ENCODE peak calls at places on chromosomes 3 and 15, in four cellular contexts. One of them, this sample, is unnamed.

GRCh38 chr3:50422153-50422552 is 62.8 kb upstream of the TMEM115 start:
- DNase-seq in glomerular endothelial cell: no peak
- DNase-seq in COR-L47: no peak
- DNase-seq in stimulated activated naive CD8-positive, alpha-beta T cell treated with anti-CD3 and anti-CD28 coated beads, Interleukin-15, amount 100 ng/mL, for 72 hours: no peak
- DNase-seq in this sample: no peak

GRCh38 chr15:96335429-96335807 is 4.9 kb downstream of the NR2F2 start:
- DNase-seq in stimulated activated naive CD8-positive, alpha-beta T cell treated with anti-CD3 and anti-CD28 coated beads, Interleukin-15, amount 100 ng/mL, for 72 hours: no peak
- DNase-seq in COR-L47: no peak
- DNase-seq in glomerular endothelial cell: no peak
- DNase-seq in this sample: no peak

GRCh38 chr3:98232489-98232888 is 31.6 kb upstream of the OR5H6 start:
- DNase-seq in glomerular endothelial cell: no peak
- DNase-seq in stimulated activated naive CD8-positive, alpha-beta T cell treated with anti-CD3 and anti-CD28 coated beads, Interleukin-15, amount 100 ng/mL, for 72 hours: no peak
- DNase-seq in COR-L47: no peak
- DNase-seq in this sample: no peak

GRCh38 chr3:182795383-182795782 is 2.1 kb downstream of the ATP11B start:
- DNase-seq in glomerular endothelial cell: no peak
- DNase-seq in stimulated activated naive CD8-positive, alpha-beta T cell treated with anti-CD3 and anti-CD28 coated beads, Interleukin-15, amount 100 ng/mL, for 72 hours: peak; percentile 17
- DNase-seq in COR-L47: no peak
- DNase-seq in this sample: peak; percentile 9

GRCh38 chr15:97224191-97224641 is 736.3 kb upstream of the ARRDC4 start:
- DNase-seq in glomerular endothelial cell: no peak
- DNase-seq in stimulated activated naive CD8-positive, alpha-beta T cell treated with anti-CD3 and anti-CD28 coated beads, Interleukin-15, amount 100 ng/mL, for 72 hours: no peak
- DNase-seq in COR-L47: no peak
- DNase-seq in this sample: no peak

GRCh38 chr15:65824031-65824743 is 32.1 kb upstream of the DENND4A start:
- DNase-seq in COR-L47: peak; percentile 57
- DNase-seq in stimulated activated naive CD8-positive, alpha-beta T cell treated with anti-CD3 and anti-CD28 coated beads, Interleukin-15, amount 100 ng/mL, for 72 hours: no peak
- DNase-seq in glomerular endothelial cell: no peak
- DNase-seq in this sample: peak; percentile 23

GRCh38 chr3:42216820-42217416 is 49.1 kb downstream of the CCK start:
- DNase-seq in stimulated activated naive CD8-positive, alpha-beta T cell treated with anti-CD3 and anti-CD28 coated beads, Interleukin-15, amount 100 ng/mL, for 72 hours: no peak
- DNase-seq in COR-L47: no peak
- DNase-seq in glomerular endothelial cell: no peak
- DNase-seq in this sample: no peak

GRCh38 chr15:53884441-53884840 is 93.8 kb upstream of the UNC13C start:
- DNase-seq in stimulated activated naive CD8-positive, alpha-beta T cell treated with anti-CD3 and anti-CD28 coated beads, Interleukin-15, amount 100 ng/mL, for 72 hours: no peak
- DNase-seq in COR-L47: no peak
- DNase-seq in glomerular endothelial cell: no peak
- DNase-seq in this sample: no peak

GRCh38 chr15:23069496-23070166 is 30.3 kb upstream of the TUBGCP5 start:
- DNase-seq in glomerular endothelial cell: no peak
- DNase-seq in stimulated activated naive CD8-positive, alpha-beta T cell treated with anti-CD3 and anti-CD28 coated beads, Interleukin-15, amount 100 ng/mL, for 72 hours: no peak
- DNase-seq in COR-L47: no peak
- DNase-seq in this sample: no peak

GRCh38 chr3:17775073-17775472 is 32.6 kb upstream of the TBC1D5 start:
- DNase-seq in COR-L47: no peak
- DNase-seq in stimulated activated naive CD8-positive, alpha-beta T cell treated with anti-CD3 and anti-CD28 coated beads, Interleukin-15, amount 100 ng/mL, for 72 hours: no peak
- DNase-seq in glomerular endothelial cell: no peak
- DNase-seq in this sample: no peak

GRCh38 chr15:43414196-43414595 is 43.3 kb downstream of the TUBGCP4 start:
- DNase-seq in stimulated activated naive CD8-positive, alpha-beta T cell treated with anti-CD3 and anti-CD28 coated beads, Interleukin-15, amount 100 ng/mL, for 72 hours: no peak
- DNase-seq in glomerular endothelial cell: no peak
- DNase-seq in COR-L47: no peak
- DNase-seq in this sample: no peak

GRCh38 chr15:76185716-76186115 is 125.6 kb downstream of the ETFA start:
- DNase-seq in stimulated activated naive CD8-positive, alpha-beta T cell treated with anti-CD3 and anti-CD28 coated beads, Interleukin-15, amount 100 ng/mL, for 72 hours: peak; percentile 16
- DNase-seq in glomerular endothelial cell: no peak
- DNase-seq in COR-L47: peak; percentile 45
- DNase-seq in this sample: peak; percentile 14

GRCh38 chr15:31032959-31033358 is 41.5 kb upstream of the MTMR10 start:
- DNase-seq in glomerular endothelial cell: peak; percentile 72
- DNase-seq in COR-L47: no peak
- DNase-seq in stimulated activated naive CD8-positive, alpha-beta T cell treated with anti-CD3 and anti-CD28 coated beads, Interleukin-15, amount 100 ng/mL, for 72 hours: no peak
- DNase-seq in this sample: no peak

GRCh38 chr15:90097475-90097874 is 4.8 kb downstream of the IDH2 start:
- DNase-seq in glomerular endothelial cell: no peak
- DNase-seq in COR-L47: no peak
- DNase-seq in stimulated activated naive CD8-positive, alpha-beta T cell treated with anti-CD3 and anti-CD28 coated beads, Interleukin-15, amount 100 ng/mL, for 72 hours: peak; percentile 70
- DNase-seq in this sample: no peak